ENCODE peak calls at places on chromosome 10, in eight cellular contexts. Y is left ventricle myocardium inferior, A is K562, H is glutamatergic neuron, J is tibial nerve, I is fibroblast of lung, F is HL-60, Q is PC-3. B is an unnamed sample.

GRCh38 chr10:33126118-33126517 is 168.1 kb upstream of the ITGB1 start:
- DNase-seq in Y (no peak), A (no peak), H (no peak), J (no peak), I (peak), F (no peak), Q (peak), B (no peak)

GRCh38 chr10:23516530-23516929 is 77.7 kb downstream of the OTUD1 start:
- DNase-seq in Y (no peak), A (no peak), H (no peak), J (no peak), I (peak), F (no peak), Q (peak), B (no peak)

GRCh38 chr10:73865459-73866442 is 8.6 kb downstream of the CAMK2G start:
- DNase-seq in Y (peak), A (no peak), H (no peak), J (no peak), I (no peak), F (peak), Q (no peak), B (no peak)

GRCh38 chr10:90276894-90277447 is 575.6 kb downstream of the KIF20B start:
- DNase-seq in Y (no peak), A (no peak), H (no peak), J (no peak), I (peak), F (no peak), Q (no peak), B (no peak)

GRCh38 chr10:93294004-93294403 is 188.1 kb downstream of the MYOF start:
- DNase-seq in Y (no peak), A (no peak), H (no peak), J (no peak), I (no peak), F (no peak), Q (peak), B (no peak)

GRCh38 chr10:79243211-79244067 is 103.8 kb upstream of the PPIF start:
- DNase-seq in Y (no peak), A (no peak), H (peak), J (no peak), I (peak), F (peak), Q (no peak), B (peak)

GRCh38 chr10:25522294-25522693 is 347.5 kb downstream of the GPR158 start:
- DNase-seq in Y (no peak), A (no peak), H (no peak), J (no peak), I (no peak), F (no peak), Q (no peak), B (no peak)

GRCh38 chr10:61792921-61793320 is 108.6 kb upstream of the ARID5B start:
- DNase-seq in Y (no peak), A (no peak), H (no peak), J (no peak), I (no peak), F (no peak), Q (no peak), B (no peak)

GRCh38 chr10:77844713-77845454 is 81.7 kb downstream of the DLG5 start:
- DNase-seq in Y (no peak), A (no peak), H (no peak), J (no peak), I (peak), F (no peak), Q (peak), B (no peak)

GRCh38 chr10:79084012-79084971 is 15.5 kb downstream of the ZMIZ1 start:
- DNase-seq in Y (peak), A (peak), H (no peak), J (peak), I (peak), F (peak), Q (peak), B (no peak)

GRCh38 chr10:44619521-44619920 is 234.6 kb upstream of the CXCL12 start:
- DNase-seq in Y (no peak), A (no peak), H (no peak), J (no peak), I (no peak), F (no peak), Q (no peak), B (no peak)

GRCh38 chr10:44619975-44620374 is 235.1 kb upstream of the CXCL12 start:
- DNase-seq in Y (no peak), A (no peak), H (no peak), J (no peak), I (peak), F (no peak), Q (peak), B (no peak)

GRCh38 chr10:44618910-44619309 is 234.0 kb upstream of the CXCL12 start:
- DNase-seq in Y (no peak), A (no peak), H (no peak), J (no peak), I (no peak), F (no peak), Q (peak), B (no peak)
- TF ChIP-seq CTCF in Y (no peak), A (no peak), H (no peak), J (no peak), I (no peak), F (no peak), Q (no peak), B (no peak)

GRCh38 chr10:11533328-11533781 is 78.1 kb downstream of the USP6NL start:
- DNase-seq in Y (no peak), A (peak), H (no peak), J (no peak), I (peak), F (no peak), Q (no peak), B (no peak)
- TF ChIP-seq CTCF in Y (peak), A (peak), H (no peak), J (no peak), I (peak), F (no peak), Q (no peak), B (no peak)

GRCh38 chr10:1368772-1369171 is 312.6 kb downstream of the WDR37 start:
- DNase-seq in Y (no peak), A (peak), H (peak), J (no peak), I (no peak), F (no peak), Q (peak), B (no peak)
- TF ChIP-seq CTCF in Y (peak), A (peak), H (peak), J (peak), I (peak), F (peak), Q (no peak), B (peak)

GRCh38 chr10:88108115-88108610 is 244.7 kb downstream of the PTEN start:
- DNase-seq in Y (no peak), A (no peak), H (no peak), J (no peak), I (no peak), F (peak), Q (no peak), B (no peak)
- TF ChIP-seq CTCF in Y (no peak), A (no peak), H (no peak), J (no peak), I (no peak), F (peak), Q (no peak), B (no peak)

GRCh38 chr10:132941640-132942051 is 724 bp downstream of the CFAP46 start:
- DNase-seq in Y (no peak), A (no peak), H (no peak), J (no peak), I (no peak), F (no peak), Q (no peak), B (no peak)
- TF ChIP-seq CTCF in Y (no peak), A (no peak), H (no peak), J (no peak), I (no peak), F (no peak), Q (no peak), B (no peak)

GRCh38 chr10:68212721-68213352 is 19.1 kb downstream of the ATOH7 start:
- DNase-seq in Y (no peak), A (peak), H (no peak), J (no peak), I (peak), F (no peak), Q (peak), B (no peak)

GRCh38 chr10:68202965-68203358 is 29.0 kb downstream of the ATOH7 start:
- DNase-seq in Y (no peak), A (no peak), H (no peak), J (no peak), I (peak), F (peak), Q (peak), B (no peak)

GRCh38 chr10:68211635-68212034 is 20.3 kb downstream of the ATOH7 start:
- DNase-seq in Y (no peak), A (no peak), H (no peak), J (no peak), I (no peak), F (no peak), Q (no peak), B (no peak)

DNA sequence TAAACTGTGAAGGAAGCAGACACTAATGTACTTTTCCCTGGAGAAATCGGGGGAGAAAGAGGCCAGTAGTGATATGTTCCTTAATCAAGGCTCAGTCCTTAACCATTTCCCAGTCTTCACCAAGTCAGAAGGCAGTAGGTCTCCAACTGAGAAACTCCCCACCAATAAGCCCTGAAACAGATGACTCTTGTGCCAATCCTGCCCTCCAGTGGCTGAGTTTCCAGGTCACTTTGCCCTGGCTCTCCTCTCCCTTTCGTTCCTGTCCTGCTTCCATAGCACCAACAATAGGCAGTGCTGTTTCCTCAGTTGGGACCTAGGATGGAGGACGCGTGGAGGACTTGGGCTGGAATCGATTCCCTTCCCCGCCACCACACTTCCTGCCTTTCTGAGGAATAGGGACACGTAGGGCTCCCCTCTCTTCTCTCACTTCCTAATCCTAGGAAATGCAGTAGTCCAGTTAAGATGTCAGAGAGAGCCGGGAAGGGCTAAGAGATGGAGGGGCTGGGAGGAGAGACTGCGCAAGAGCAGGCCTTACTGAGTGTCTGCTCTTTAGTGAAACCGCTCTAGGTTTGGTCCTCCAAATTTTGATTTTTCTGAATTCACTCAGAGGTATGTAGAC is 23.4 kb downstream of the ATOH7 start:
- DNase-seq in Y (no peak), A (peak), H (peak), J (no peak), I (peak), F (peak), Q (peak), B (no peak)
- TF ChIP-seq CTCF in Y (peak), A (peak), H (no peak), J (peak), I (peak), F (peak), Q (peak), B (peak)